ENCODE peak calls at places on chromosomes 4 and X, in eight cellular contexts. C, O, X, I, M, Y, A and N are unnamed samples.

GRCh38 chrX:153948847-153949819 is 4.7 kb upstream of the RENBP start:
- DNase-seq in X (no peak), Y (peak; percentile 25), M (no peak), A (no peak), C (no peak), O (no peak), I (no peak), N (no peak)

GRCh38 chr4:184331155-184331995 is 113.7 kb upstream of the ENPP6 start:
- DNase-seq in O (no peak), X (no peak), A (no peak), C (no peak), I (no peak), M (no peak), Y (no peak), N (no peak)

GRCh38 chr4:62194342-62194741 is 994.2 kb downstream of the ADGRL3 start:
- DNase-seq in O (no peak), X (no peak), I (no peak), A (no peak), C (no peak), Y (peak; percentile 9), M (no peak), N (no peak)

GRCh38 chrX:96707829-96708228 is 23.2 kb downstream of the DIAPH2 start:
- DNase-seq in Y (no peak), O (no peak), C (no peak), X (no peak), A (no peak), M (no peak), I (no peak), N (no peak)

GRCh38 chrX:154057790-154058189 is 38.1 kb upstream of the IRAK1 start:
- DNase-seq in C (no peak), A (no peak), M (no peak), I (peak; percentile 2), X (no peak), O (no peak), Y (no peak), N (no peak)

GRCh38 chr4:74904509-74904908 is 28.4 kb upstream of the PARM1 start:
- DNase-seq in C (no peak), X (no peak), A (no peak), Y (peak; percentile 15), I (no peak), O (no peak), M (no peak), N (no peak)

GRCh38 chr4:96093057-96093456 is 253.2 kb downstream of the PDHA2 start:
- DNase-seq in C (no peak), X (no peak), M (no peak), I (no peak), O (no peak), A (no peak), Y (no peak), N (no peak)

GRCh38 chr4:154958121-154958520 is 177.0 kb downstream of the RBM46 start:
- DNase-seq in Y (no peak), A (no peak), X (no peak), O (no peak), I (no peak), C (no peak), M (no peak), N (no peak)

GRCh38 chr4:40699648-40700047 is 50.1 kb upstream of the NSUN7 start:
- DNase-seq in M (no peak), A (peak; percentile 72), Y (no peak), C (peak; percentile 48), O (no peak), I (no peak), X (no peak), N (no peak)

GRCh38 chrX:120794525-120794975 is 81.1 kb downstream of the CT47B1 start:
- DNase-seq in A (peak; percentile 65), O (no peak), C (no peak), Y (no peak), I (no peak), M (no peak), X (no peak), N (no peak)

GRCh38 chr4:176925962-176926361 is 133.2 kb upstream of the VEGFC start:
- DNase-seq in C (no peak), I (no peak), X (no peak), Y (no peak), M (no peak), O (no peak), A (no peak), N (no peak)

GRCh38 chr4:77047037-77047436 is 28.8 kb downstream of the CCNI start:
- DNase-seq in C (peak; percentile 54), X (no peak), A (no peak), I (no peak), Y (peak; percentile 21), M (no peak), O (no peak), N (no peak)

GRCh38 chrX:133297284-133297683 is 79.1 kb upstream of the TFDP3 start:
- DNase-seq in M (no peak), C (peak; percentile 55), Y (no peak), A (peak; percentile 58), X (no peak), I (no peak), O (no peak), N (no peak)

GRCh38 chr4:15327311-15328298 is 100.2 kb upstream of the C1QTNF7 start:
- DNase-seq in M (no peak), I (no peak), X (no peak), O (no peak), Y (no peak), C (peak; percentile 95), A (peak; percentile 38), N (no peak)

GRCh38 chrX:45621356-45622041 is 420.8 kb upstream of the DIPK2B start:
- DNase-seq in X (no peak), Y (no peak), I (no peak), A (peak; percentile 86), O (no peak), M (no peak), C (peak; percentile 52), N (no peak)

GRCh38 chr4:123616970-123617392 is 220.4 kb downstream of the SPRY1 start:
- DNase-seq in M (peak; percentile 11), A (peak; percentile 62), O (no peak), Y (peak; percentile 42), C (no peak), X (peak; percentile 43), I (no peak), N (no peak)

GRCh38 chr4:64781737-64782326 is 372.6 kb upstream of the TECRL start:
- DNase-seq in C (peak; percentile 72), A (peak; percentile 26), Y (peak; percentile 49), X (no peak), M (no peak), I (peak; percentile 27), O (no peak), N (no peak)

GRCh38 chrX:12494400-12495138 is 296.6 kb upstream of the PRPS2 start:
- DNase-seq in X (no peak), Y (peak; percentile 20), O (no peak), C (no peak), M (no peak), A (no peak), I (no peak), N (no peak)